ENCODE peak calls at places on chromosome 11, in five cellular contexts. One of them, this sample, is unnamed. For H3K4me1, the result is how much of the 10 kb centered on the place peaks cover.

GRCh38 chr11:123357353-123357989 is 72.6 kb upstream of the GRAMD1B start:
- DNase-seq in upper lobe of left lung: no peak
- DNase-seq in Peyer's patch: no peak
- DNase-seq in K562: no peak
- DNase-seq in prostate gland: no peak
- DNase-seq in this sample: no peak

GRCh38 chr11:112878228-112878627 is 83.0 kb upstream of the NCAM1 start:
- DNase-seq in K562: no peak
- DNase-seq in Peyer's patch: no peak
- DNase-seq in prostate gland: no peak
- DNase-seq in upper lobe of left lung: no peak
- DNase-seq in this sample: no peak

GRCh38 chr11:128905345-128906184 is 14.4 kb downstream of the KCNJ5 start:
- DNase-seq in prostate gland: peak
- DNase-seq in K562: peak
- DNase-seq in Peyer's patch: peak
- DNase-seq in upper lobe of left lung: peak
- DNase-seq in this sample: no peak

GRCh38 chr11:70174846-70175764 is 28.0 kb upstream of the FADD start:
- DNase-seq in prostate gland: peak
- DNase-seq in upper lobe of left lung: no peak
- DNase-seq in Peyer's patch: no peak
- DNase-seq in K562: no peak
- DNase-seq in this sample: no peak

GRCh38 chr11:129077191-129077590 is 114.9 kb downstream of the ARHGAP32 start:
- DNase-seq in prostate gland: no peak
- DNase-seq in K562: no peak
- DNase-seq in Peyer's patch: no peak
- DNase-seq in upper lobe of left lung: no peak
- DNase-seq in this sample: no peak

GRCh38 chr11:25860677-25861445 is 471.1 kb upstream of the ANO3 start:
- DNase-seq in prostate gland: no peak
- DNase-seq in upper lobe of left lung: no peak
- DNase-seq in K562: no peak
- DNase-seq in Peyer's patch: no peak
- DNase-seq in this sample: no peak

GRCh38 chr11:130802567-130802966 is 113.7 kb downstream of the SNX19 start:
- DNase-seq in Peyer's patch: no peak
- DNase-seq in upper lobe of left lung: no peak
- DNase-seq in prostate gland: no peak
- DNase-seq in K562: no peak
- DNase-seq in this sample: no peak

GRCh38 chr11:117418685-117419084 is 91.0 kb downstream of the CEP164 start:
- DNase-seq in Peyer's patch: no peak
- DNase-seq in prostate gland: no peak
- DNase-seq in upper lobe of left lung: no peak
- DNase-seq in K562: no peak
- DNase-seq in this sample: no peak

GRCh38 chr11:7081441-7081840 is 7.4 kb upstream of the RBMXL2 start:
- DNase-seq in K562: no peak
- DNase-seq in upper lobe of left lung: no peak
- DNase-seq in Peyer's patch: no peak
- DNase-seq in prostate gland: no peak
- DNase-seq in this sample: no peak

GRCh38 chr11:11842426-11843008 is 745 bp downstream of the USP47 start:
- DNase-seq in upper lobe of left lung: no peak
- DNase-seq in Peyer's patch: no peak
- DNase-seq in prostate gland: peak
- DNase-seq in K562: peak
- DNase-seq in this sample: peak

GRCh38 chr11:34789196-34789834 is 126.9 kb downstream of the APIP start:
- DNase-seq in prostate gland: no peak
- DNase-seq in Peyer's patch: no peak
- DNase-seq in K562: no peak
- DNase-seq in upper lobe of left lung: no peak
- DNase-seq in this sample: no peak

GRCh38 chr11:132007184-132007583 is 636.8 kb downstream of the NTM start:
- DNase-seq in upper lobe of left lung: no peak
- DNase-seq in Peyer's patch: no peak
- DNase-seq in K562: no peak
- DNase-seq in prostate gland: no peak
- DNase-seq in this sample: no peak

GRCh38 chr11:101553891-101554292 is 29.9 kb downstream of the TRPC6 start:
- DNase-seq in prostate gland: no peak
- DNase-seq in Peyer's patch: no peak
- DNase-seq in upper lobe of left lung: no peak
- DNase-seq in K562: no peak
- DNase-seq in this sample: no peak

GRCh38 chr11:614583-615452 is 932 bp downstream of the IRF7 start:
- DNase-seq in prostate gland: peak
- DNase-seq in K562: no peak
- DNase-seq in upper lobe of left lung: peak
- DNase-seq in Peyer's patch: peak
- DNase-seq in this sample: peak

DNA sequence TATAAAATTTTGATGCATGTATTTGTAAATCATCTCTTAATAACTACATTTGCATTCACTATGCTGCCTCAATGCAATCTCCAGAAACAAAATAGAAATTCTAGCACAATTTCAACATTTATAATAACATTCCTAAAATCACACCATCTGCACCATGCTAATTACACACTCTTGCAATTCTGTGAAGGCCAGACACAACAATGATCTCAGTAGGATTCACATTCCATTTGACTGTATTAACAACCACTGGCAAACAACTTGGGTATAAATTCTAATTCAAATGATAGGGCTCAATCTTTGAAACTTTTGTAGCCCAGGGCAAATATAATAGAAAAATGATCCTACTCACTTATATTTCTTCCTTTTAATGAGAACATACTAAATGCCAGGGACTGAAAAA is 25.9 kb downstream of the RAB6A start:
- DNase-seq in Peyer's patch: no peak
- DNase-seq in prostate gland: no peak
- DNase-seq in upper lobe of left lung: no peak
- DNase-seq in K562: no peak
- DNase-seq in this sample: no peak
- TF ChIP-seq CTCF in Peyer's patch: no peak
- TF ChIP-seq CTCF in prostate gland: no peak
- TF ChIP-seq CTCF in upper lobe of left lung: no peak
- TF ChIP-seq CTCF in K562: no peak
- TF ChIP-seq CTCF in this sample: no peak

GRCh38 chr11:3164138-3164539 is 971 bp downstream of the OSBPL5 start:
- DNase-seq in upper lobe of left lung: peak
- DNase-seq in K562: no peak
- DNase-seq in Peyer's patch: peak
- DNase-seq in prostate gland: no peak
- DNase-seq in this sample: no peak
- H3K4me1 ChIP-seq in upper lobe of left lung: half or more
- H3K4me1 ChIP-seq in K562: half or more
- H3K4me1 ChIP-seq in Peyer's patch: under half
- H3K4me1 ChIP-seq in prostate gland: under half
- H3K4me1 ChIP-seq in this sample: half or more

GRCh38 chr11:133955091-133955846 is 1.5 kb downstream of the IGSF9B start:
- DNase-seq in K562: no peak
- DNase-seq in prostate gland: no peak
- DNase-seq in Peyer's patch: no peak
- DNase-seq in upper lobe of left lung: peak
- DNase-seq in this sample: no peak
- TF ChIP-seq POLR2A in K562: no peak
- TF ChIP-seq POLR2A in prostate gland: no peak
- TF ChIP-seq POLR2A in Peyer's patch: no peak
- TF ChIP-seq POLR2A in upper lobe of left lung: no peak
- TF ChIP-seq POLR2A in this sample: no peak

DNA sequence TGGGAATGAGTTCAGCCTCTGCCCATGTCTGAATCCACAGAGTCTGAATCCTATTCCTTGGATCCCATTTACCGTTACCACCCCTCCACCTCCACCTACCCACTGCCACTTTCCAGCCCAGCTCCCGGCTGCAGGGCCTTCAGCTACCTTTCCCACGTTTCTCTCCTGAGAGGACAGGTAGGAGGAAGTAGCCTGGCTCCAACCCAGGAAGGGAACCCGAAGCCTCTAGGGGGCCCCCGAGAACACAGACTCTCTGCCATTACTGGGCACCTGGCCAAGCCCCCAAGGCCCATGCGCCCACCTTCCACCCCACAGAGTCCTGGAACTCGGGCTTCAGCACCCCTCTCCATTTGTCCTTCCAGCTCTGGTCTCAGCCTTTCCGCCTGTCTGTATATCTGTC is 101.9 kb upstream of the LMO1 start:
- DNase-seq in prostate gland: no peak
- DNase-seq in upper lobe of left lung: no peak
- DNase-seq in Peyer's patch: no peak
- DNase-seq in K562: peak
- DNase-seq in this sample: no peak
- TF ChIP-seq CTCF in prostate gland: no peak
- TF ChIP-seq CTCF in upper lobe of left lung: no peak
- TF ChIP-seq CTCF in Peyer's patch: no peak
- TF ChIP-seq CTCF in K562: peak
- TF ChIP-seq CTCF in this sample: no peak

DNA sequence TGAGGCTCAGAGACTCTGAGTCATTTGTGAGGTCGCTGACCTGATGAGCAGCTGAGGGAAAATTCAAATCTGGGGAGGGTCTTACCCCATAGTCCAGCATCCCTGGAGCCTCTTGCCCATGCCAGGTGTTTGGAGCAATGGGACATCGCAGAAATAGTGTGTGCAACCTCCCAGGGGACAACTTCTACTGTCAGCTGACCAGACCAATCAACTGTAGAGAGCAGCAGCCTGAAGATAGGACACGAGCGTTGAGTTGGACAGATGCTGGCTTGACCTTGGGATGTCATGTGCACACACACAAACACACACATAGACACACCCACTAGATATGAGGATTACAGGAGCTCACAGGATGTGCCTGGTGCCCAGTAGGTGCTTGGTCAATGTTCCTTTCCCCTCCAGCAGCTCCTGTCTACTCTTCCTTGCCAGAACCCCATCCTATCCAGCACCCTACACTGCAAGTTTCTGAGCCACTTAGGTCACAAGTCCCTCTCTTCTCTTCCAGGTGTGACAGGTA is 59.1 kb upstream of the MPEG1 start:
- DNase-seq in upper lobe of left lung: no peak
- DNase-seq in Peyer's patch: no peak
- DNase-seq in prostate gland: no peak
- DNase-seq in K562: no peak
- DNase-seq in this sample: no peak
- H3K4me1 ChIP-seq in upper lobe of left lung: under half
- H3K4me1 ChIP-seq in Peyer's patch: under half
- H3K4me1 ChIP-seq in prostate gland: under half
- H3K4me1 ChIP-seq in K562: under half
- H3K4me1 ChIP-seq in this sample: under half

This sample was measured in vagina.